ENCODE peak calls at places on chromosomes 4 and X, in nine cellular contexts. D is SJCRH30; X is stimulated activated CD4-positive, alpha-beta T cell treated with anti-CD3 and anti-CD28 coated beads, Interleukin-4, amount 100 ng/mL, for 4 hours; Z is cerebellar cortex; V is A549; W is spleen; E is GM12865; G is colonic mucosa; T is activated naive CD4-positive, alpha-beta T cell treated with anti-CD3 and anti-CD28 coated beads, Interleukin-2, amount 50 U/mL, for 16 hours. C is an unnamed sample.

GRCh38 chr4:11106769-11107168 is 321.9 kb downstream of the HS3ST1 start:
- DNase-seq in D (no peak), X (no peak), Z (no peak), V (no peak), W (no peak), E (no peak), G (no peak), T (no peak), C (no peak)

GRCh38 chrX:3384330-3384729 is 37.9 kb upstream of the MXRA5 start:
- DNase-seq in D (peak), X (no peak), Z (no peak), V (no peak), W (no peak), E (no peak), G (no peak), T (no peak), C (no peak)

GRCh38 chrX:23901805-23902204 is 5.9 kb downstream of the APOO start:
- DNase-seq in D (peak), X (no peak), Z (peak), V (peak), W (no peak), E (peak), G (peak), T (peak), C (no peak)

GRCh38 chrX:131626681-131627296 is 82.9 kb downstream of the OR13H1 start:
- DNase-seq in D (no peak), X (no peak), Z (no peak), V (peak), W (no peak), E (no peak), G (no peak), T (no peak), C (no peak)

GRCh38 chrX:107708762-107709161 is 66.8 kb downstream of the TSC22D3 start:
- DNase-seq in D (peak), X (no peak), Z (no peak), V (no peak), W (peak), E (no peak), G (no peak), T (no peak), C (no peak)

GRCh38 chr4:14701896-14702295 is 300.4 kb upstream of the CPEB2 start:
- DNase-seq in D (no peak), X (no peak), Z (no peak), V (no peak), W (no peak), E (no peak), G (no peak), T (no peak), C (no peak)

GRCh38 chr4:20456416-20456815 is 204.7 kb downstream of the SLIT2 start:
- DNase-seq in D (no peak), X (no peak), Z (no peak), V (no peak), W (no peak), E (no peak), G (no peak), T (no peak), C (no peak)

GRCh38 chr4:57020467-57021101 is 41.9 kb downstream of the POLR2B start:
- DNase-seq in D (no peak), X (no peak), Z (no peak), V (no peak), W (no peak), E (no peak), G (no peak), T (no peak), C (no peak)

GRCh38 chrX:40009890-40010289 is 87.9 kb downstream of the BCOR start:
- DNase-seq in D (no peak), X (no peak), Z (no peak), V (no peak), W (no peak), E (peak), G (no peak), T (no peak), C (no peak)

GRCh38 chr4:77347341-77347740 is 190.3 kb downstream of the CCNG2 start:
- DNase-seq in D (no peak), X (no peak), Z (no peak), V (no peak), W (no peak), E (peak), G (peak), T (no peak), C (no peak)

GRCh38 chr4:40721730-40722171 is 28.0 kb upstream of the NSUN7 start:
- DNase-seq in D (no peak), X (no peak), Z (no peak), V (no peak), W (no peak), E (peak), G (no peak), T (no peak), C (no peak)

GRCh38 chrX:905828-906566 is 275.4 kb downstream of the SHOX start:
- DNase-seq in D (peak), X (no peak), Z (no peak), V (no peak), W (peak), E (no peak), G (no peak), T (no peak), C (no peak)

GRCh38 chr4:121789960-121790829 is 10.9 kb upstream of the EXOSC9 start:
- DNase-seq in D (no peak), X (no peak), Z (no peak), V (no peak), W (no peak), E (no peak), G (no peak), T (no peak), C (no peak)

C was measured in RWPE2.